ENCODE peak calls at places on chromosomes 7 and 10, in ten cellular contexts. U is HepG2, S is sigmoid colon, J is H1, Z is breast epithelium, T is spleen, N is transverse colon, L is prostate gland, K is K562, R is upper lobe of left lung. E is an unnamed sample.

GRCh38 chr10:36003688-36004087 is 361.6 kb upstream of the FZD8 start:
- DNase-seq in U (no peak), S (no peak), J (no peak), Z (no peak), T (no peak), N (no peak), L (no peak), K (no peak), R (no peak), E (no peak)

GRCh38 chr7:141698247-141699015 is 3.5 kb downstream of the DENND11 start:
- DNase-seq in U (no peak), S (no peak), J (no peak), Z (no peak), T (no peak), N (no peak), L (no peak), K (no peak), R (no peak), E (no peak)

GRCh38 chr10:12869427-12869826 is 132.1 kb downstream of the CCDC3 start:
- DNase-seq in U (no peak), S (no peak), J (no peak), Z (no peak), T (no peak), N (no peak), L (no peak), K (no peak), R (no peak), E (no peak)

GRCh38 chr7:88001744-88002530 is 67.9 kb downstream of the ADAM22 start:
- DNase-seq in U (no peak), S (no peak), J (no peak), Z (no peak), T (no peak), N (no peak), L (no peak), K (no peak), R (no peak), E (no peak)

GRCh38 chr10:81680374-81680773 is 194.6 kb upstream of the NRG3 start:
- DNase-seq in U (no peak), S (no peak), J (no peak), Z (no peak), T (no peak), N (no peak), L (no peak), K (no peak), R (no peak), E (no peak)

GRCh38 chr10:110209926-110210662 is 2.7 kb downstream of the MXI1 start:
- DNase-seq in U (no peak), S (peak), J (no peak), Z (no peak), T (peak), N (peak), L (peak), K (peak), R (no peak), E (peak)

GRCh38 chr10:17250736-17251135 is 22.7 kb downstream of the VIM start:
- DNase-seq in U (no peak), S (no peak), J (no peak), Z (no peak), T (no peak), N (no peak), L (no peak), K (no peak), R (no peak), E (no peak)

GRCh38 chr10:7251696-7252465 is 159.0 kb downstream of the SFMBT2 start:
- DNase-seq in U (no peak), S (no peak), J (no peak), Z (no peak), T (peak), N (no peak), L (no peak), K (peak), R (no peak), E (no peak)

GRCh38 chr10:132575320-132576201 is 38.0 kb downstream of the INPP5A start:
- DNase-seq in U (no peak), S (no peak), J (no peak), Z (no peak), T (no peak), N (no peak), L (peak), K (no peak), R (no peak), E (peak)

DNA sequence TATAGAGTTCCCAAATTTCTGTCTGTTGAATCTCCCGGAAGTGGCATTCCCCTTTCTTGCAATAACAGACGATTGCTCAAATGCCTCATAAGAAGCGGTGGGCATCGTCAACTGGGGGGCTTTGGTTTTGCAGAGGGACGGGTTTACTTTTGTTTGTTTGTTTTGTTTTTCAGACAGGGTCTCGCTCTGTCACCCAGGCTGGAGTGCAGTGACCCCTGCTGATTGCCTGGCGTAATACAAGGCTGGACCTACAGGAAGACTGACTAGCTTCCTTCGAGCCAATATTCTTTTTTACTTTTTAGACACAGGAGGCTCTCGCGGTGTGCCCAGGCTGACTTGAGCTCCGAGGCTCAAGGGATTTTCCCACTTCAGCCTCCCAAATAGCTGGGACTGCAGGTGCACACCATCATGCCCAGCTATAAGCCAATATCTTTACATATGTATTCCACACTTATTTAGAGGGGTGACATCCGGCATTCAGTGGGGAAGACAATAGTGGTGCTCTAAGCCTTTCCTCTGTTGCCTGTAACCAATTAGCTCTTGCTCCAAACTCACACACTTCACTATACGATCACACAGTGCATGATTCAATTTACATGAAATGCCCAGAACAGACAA is 58.1 kb downstream of the FHIP2A start:
- DNase-seq in U (peak), S (no peak), J (no peak), Z (no peak), T (no peak), N (peak), L (no peak), K (peak), R (peak), E (no peak)
- TF ChIP-seq CTCF in U (peak), S (no peak), J (peak), Z (no peak), T (peak), N (peak), L (no peak), K (peak), R (no peak), E (peak)

DNA sequence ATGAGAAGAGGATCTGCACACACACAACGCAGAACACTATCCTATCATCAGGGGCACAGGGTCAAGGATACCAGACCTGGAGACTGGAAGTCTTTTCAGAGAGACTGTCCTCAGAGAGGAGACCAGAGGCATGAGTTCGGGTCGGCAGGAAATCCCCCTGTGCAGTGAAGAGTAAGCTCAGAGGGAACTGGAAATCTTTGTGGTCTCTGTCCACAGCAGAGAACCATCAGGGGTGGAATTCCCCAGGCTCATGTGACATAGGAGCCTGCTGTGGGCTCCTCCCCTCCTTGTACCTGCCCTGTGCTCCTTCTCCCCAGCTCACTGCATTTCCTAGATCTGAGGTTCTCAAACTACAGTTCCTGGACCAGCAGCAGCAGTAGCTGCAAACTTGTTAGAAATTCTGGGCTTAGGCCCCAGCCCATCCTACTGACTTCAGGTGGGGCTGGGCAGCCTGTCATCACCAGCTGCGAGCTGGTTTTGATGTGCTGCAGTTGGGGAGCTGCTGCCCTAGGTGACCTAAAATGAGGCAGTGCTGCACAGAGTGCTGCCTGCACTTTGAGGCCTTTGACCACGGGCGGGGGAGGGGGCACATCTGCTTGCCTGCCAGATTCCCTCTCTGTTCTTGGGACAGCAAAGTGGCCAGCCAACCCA is 2.4 kb downstream of the ZMIZ2 start:
- DNase-seq in U (no peak), S (no peak), J (no peak), Z (no peak), T (peak), N (peak), L (no peak), K (no peak), R (no peak), E (no peak)
- TF ChIP-seq POLR2A in U (no peak), S (no peak), J (no peak), Z (no peak), T (no peak), N (no peak), L (no peak), K (no peak), R (no peak), E (no peak)

GRCh38 chr7:30751257-30751650 is 681 bp upstream of the INMT start:
- DNase-seq in U (no peak), S (no peak), J (no peak), Z (no peak), T (no peak), N (no peak), L (no peak), K (no peak), R (no peak), E (no peak)

GRCh38 chr7:30752979-30753378 is 1.0 kb downstream of the INMT start:
- DNase-seq in U (no peak), S (peak), J (no peak), Z (peak), T (no peak), N (peak), L (peak), K (no peak), R (peak), E (peak)

GRCh38 chr7:30752484-30752883 is 549 bp downstream of the INMT start:
- DNase-seq in U (no peak), S (no peak), J (no peak), Z (no peak), T (no peak), N (no peak), L (no peak), K (no peak), R (no peak), E (no peak)

GRCh38 chr7:30750574-30751256 is 1.2 kb upstream of the INMT start:
- DNase-seq in U (no peak), S (peak), J (no peak), Z (no peak), T (no peak), N (peak), L (peak), K (no peak), R (peak), E (no peak)

GRCh38 chr7:30751696-30752273 is at the start of gene INMT:
- DNase-seq in U (no peak), S (no peak), J (no peak), Z (no peak), T (no peak), N (no peak), L (peak), K (no peak), R (no peak), E (no peak)
- TF ChIP-seq POLR2AphosphoS5 in U (no peak), S (no peak), J (no peak), Z (no peak), T (no peak), N (no peak), L (peak), K (no peak), R (peak), E (no peak)

GRCh38 chr7:116258734-116259133 is 48.4 kb downstream of the TES start:
- DNase-seq in U (peak), S (no peak), J (no peak), Z (no peak), T (no peak), N (no peak), L (peak), K (peak), R (no peak), E (no peak)
- TF ChIP-seq CTCF in U (peak), S (peak), J (no peak), Z (peak), T (peak), N (peak), L (peak), K (peak), R (peak), E (peak)

GRCh38 chr10:75407296-75407715 is 5.7 kb upstream of the ZNF503 start:
- DNase-seq in U (no peak), S (no peak), J (no peak), Z (no peak), T (no peak), N (no peak), L (peak), K (no peak), R (peak), E (peak)

GRCh38 chr10:75407716-75408511 is 6.3 kb upstream of the ZNF503 start:
- DNase-seq in U (no peak), S (no peak), J (no peak), Z (no peak), T (no peak), N (peak), L (peak), K (peak), R (peak), E (peak)

GRCh38 chr10:75410135-75410787 is 8.7 kb upstream of the ZNF503 start:
- DNase-seq in U (no peak), S (no peak), J (no peak), Z (no peak), T (no peak), N (no peak), L (peak), K (no peak), R (no peak), E (no peak)

GRCh38 chr10:75408512-75408881 is 6.9 kb upstream of the ZNF503 start:
- DNase-seq in U (no peak), S (no peak), J (no peak), Z (no peak), T (no peak), N (no peak), L (peak), K (no peak), R (peak), E (no peak)

DNA sequence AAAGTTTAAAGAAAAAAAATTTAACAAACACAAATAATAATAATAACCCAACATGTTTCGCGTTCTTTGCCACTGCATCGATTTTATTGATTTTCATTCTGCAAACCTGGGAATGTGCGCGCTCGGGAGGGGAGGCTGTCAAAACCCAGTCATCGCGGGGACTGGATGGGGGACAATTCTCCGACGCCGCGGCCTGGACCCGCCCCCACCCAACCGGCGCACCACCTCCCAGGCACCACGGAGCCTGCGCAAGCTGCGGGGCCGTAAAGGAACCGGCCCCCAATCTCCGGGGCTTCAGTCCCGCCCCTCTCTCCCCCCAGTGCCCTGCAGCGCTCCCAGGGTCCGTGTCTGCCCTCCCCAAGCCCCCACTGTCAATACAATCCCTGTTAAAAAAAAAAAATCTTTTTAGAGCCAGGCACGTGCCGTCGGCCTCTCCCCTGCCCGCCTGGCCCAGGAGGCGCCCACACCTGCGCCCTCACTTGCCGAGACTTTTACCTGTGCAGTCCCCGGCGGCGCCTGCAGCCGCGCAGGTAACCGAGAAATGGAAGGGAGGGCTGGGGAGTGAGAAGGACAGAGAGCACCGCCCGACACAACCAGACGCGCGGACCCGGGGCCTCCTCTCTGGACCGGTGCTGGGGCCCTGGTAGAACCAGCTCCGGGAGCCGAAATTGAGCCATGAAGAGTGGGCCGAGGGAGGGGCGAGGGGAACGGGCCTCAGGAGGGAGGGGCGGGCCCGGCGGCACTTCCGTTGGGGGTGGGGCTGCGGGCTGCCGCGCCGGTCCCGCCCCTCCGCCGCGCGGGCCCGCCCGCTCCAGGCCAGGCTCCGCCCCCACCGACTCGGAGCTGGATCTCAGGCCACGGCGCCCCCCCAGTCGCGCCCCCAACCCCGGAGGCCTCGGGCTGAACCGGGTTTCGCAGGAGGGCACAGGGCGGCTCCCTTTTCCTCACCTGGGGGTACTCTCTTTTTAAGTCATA is 7.6 kb upstream of the ZNF503 start:
- DNase-seq in U (no peak), S (peak), J (no peak), Z (peak), T (peak), N (peak), L (peak), K (peak), R (peak), E (peak)
- TF ChIP-seq POLR2A in U (no peak), S (no peak), J (no peak), Z (no peak), T (no peak), N (peak), L (peak), K (no peak), R (peak), E (no peak)

GRCh38 chr7:22859676-22860290 is 37.1 kb upstream of the TOMM7 start:
- DNase-seq in U (peak), S (no peak), J (no peak), Z (no peak), T (no peak), N (no peak), L (no peak), K (no peak), R (no peak), E (no peak)
- TF ChIP-seq POLR2AphosphoS5 in U (no peak), S (no peak), J (peak), Z (no peak), T (no peak), N (peak), L (no peak), K (no peak), R (no peak), E (no peak)